ENCODE peak calls at places on chromosomes 6 and 20, in four cellular contexts. C, B, K and G are unnamed samples. For H3K4me1, the result is how much of the 10 kb centered on the place peaks cover.

GRCh38 chr20:62929051-62929538 is 2.8 kb upstream of the DIDO1 start:
- DNase-seq in C (peak), B (no peak), K (peak), G (peak)

GRCh38 chr20:42634096-42634495 is 555.6 kb downstream of the PTPRT start:
- DNase-seq in C (no peak), B (no peak), K (no peak), G (no peak)

GRCh38 chr6:106745824-106746610 is 116.6 kb downstream of the QRSL1 start:
- DNase-seq in C (no peak), B (no peak), K (no peak), G (no peak)

GRCh38 chr20:36573103-36573797 is at the start of gene TGIF2:
- DNase-seq in C (peak), B (peak), K (peak), G (peak)

GRCh38 chr6:15090145-15090579 is 155.7 kb upstream of the JARID2 start:
- DNase-seq in C (no peak), B (no peak), K (peak), G (no peak)

GRCh38 chr6:42453649-42454427 is 2.1 kb upstream of the TRERF1 start:
- DNase-seq in C (peak), B (no peak), K (no peak), G (no peak)

GRCh38 chr6:122621638-122622037 is 11.4 kb downstream of the PKIB start:
- DNase-seq in C (no peak), B (no peak), K (no peak), G (no peak)

GRCh38 chr6:109241199-109241598 is 141.1 kb downstream of the CD164 start:
- DNase-seq in C (no peak), B (no peak), K (no peak), G (no peak)

GRCh38 chr6:94859924-94860323 is 717.4 kb upstream of the MANEA start:
- DNase-seq in C (no peak), B (no peak), K (no peak), G (no peak)

GRCh38 chr6:170143401-170144150 is 147.3 kb downstream of the DLL1 start:
- DNase-seq in C (no peak), B (no peak), K (no peak), G (peak)

GRCh38 chr6:40936810-40937209 is 102.2 kb downstream of the UNC5CL start:
- DNase-seq in C (no peak), B (no peak), K (no peak), G (no peak)

GRCh38 chr6:37517411-37517812 is 17.7 kb upstream of the CCDC167 start:
- DNase-seq in C (no peak), B (peak), K (no peak), G (no peak)

GRCh38 chr20:62977613-62978558 is 25.4 kb downstream of the SLC17A9 start:
- DNase-seq in C (no peak), B (peak), K (no peak), G (no peak)

GRCh38 chr20:44714701-44715494 is at the start of gene CCN5:
- DNase-seq in C (peak), B (no peak), K (peak), G (peak)

GRCh38 chr20:5949943-5950270 is 426 bp downstream of the TRMT6 start:
- DNase-seq in C (no peak), B (no peak), K (no peak), G (no peak)

GRCh38 chr20:47973519-47974233 is 188.4 kb upstream of the SULF2 start:
- DNase-seq in C (peak), B (no peak), K (no peak), G (no peak)

GRCh38 chr20:47969426-47969825 is 184.1 kb upstream of the SULF2 start:
- DNase-seq in C (no peak), B (no peak), K (peak), G (no peak)

GRCh38 chr20:47970282-47970903 is 185.1 kb upstream of the SULF2 start:
- DNase-seq in C (no peak), B (no peak), K (no peak), G (no peak)

GRCh38 chr20:47972916-47973309 is 187.6 kb upstream of the SULF2 start:
- DNase-seq in C (no peak), B (no peak), K (no peak), G (no peak)

DNA sequence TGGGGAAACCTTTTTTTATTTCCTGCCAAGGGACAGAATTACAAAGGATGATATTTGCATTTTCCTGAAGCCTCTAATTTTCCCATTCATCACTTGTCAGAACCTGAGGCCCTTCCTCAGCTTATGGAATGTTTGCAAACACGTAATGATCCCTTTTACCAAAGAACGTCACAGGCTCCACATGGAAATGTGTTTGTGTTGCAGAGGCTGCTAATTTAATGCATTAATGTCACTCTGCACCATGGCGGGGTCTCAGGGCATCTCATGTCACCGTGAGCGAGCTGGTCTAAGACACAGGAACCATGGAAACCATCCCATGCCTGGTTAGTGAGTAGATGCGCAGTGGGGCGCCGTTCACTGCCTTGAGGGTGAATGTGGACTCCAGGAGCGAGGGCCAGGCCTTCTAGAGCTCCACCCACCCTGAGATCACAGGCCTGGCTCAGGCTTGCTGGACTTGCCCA is 186.1 kb upstream of the SULF2 start:
- DNase-seq in C (no peak), B (no peak), K (no peak), G (no peak)
- H3K4me1 ChIP-seq in C (under half), B (under half), K (under half), G (under half)

DNA sequence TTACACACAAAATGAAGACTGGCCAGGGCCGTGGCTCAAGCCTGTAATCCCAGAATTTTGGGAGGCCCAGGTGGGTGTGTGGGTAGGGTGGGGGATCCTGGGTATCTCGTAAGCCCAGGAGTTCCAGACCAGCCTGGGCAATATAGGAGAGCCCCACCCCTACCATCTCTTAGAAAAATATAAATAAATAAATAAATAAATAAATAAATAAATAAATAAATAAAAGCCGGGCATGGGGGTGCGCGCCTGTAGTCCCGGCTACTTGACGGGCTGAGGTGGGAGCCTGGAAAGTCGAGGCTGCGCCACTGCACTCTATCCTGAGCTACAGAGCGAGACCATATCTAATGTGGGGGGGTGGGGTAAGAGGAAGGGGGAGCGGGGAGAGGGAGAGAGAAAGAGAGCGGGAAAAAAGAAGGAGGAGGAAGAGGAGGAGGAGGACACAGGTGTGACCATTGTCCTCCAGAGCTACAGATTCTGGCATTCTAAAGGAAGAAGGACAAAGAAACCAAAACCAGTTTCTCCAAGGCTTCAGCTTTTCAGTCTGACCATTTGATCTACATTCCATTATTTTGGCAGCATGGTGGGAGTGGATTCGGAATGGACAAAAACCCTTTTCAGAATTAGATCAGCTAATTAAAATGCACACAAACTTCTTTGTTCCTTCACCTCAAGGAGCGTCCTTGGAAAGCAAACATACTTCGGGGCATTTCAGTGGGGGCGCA is 616 bp upstream of the C6orf141 start:
- DNase-seq in C (no peak), B (no peak), K (no peak), G (no peak)
- H3K4me3 ChIP-seq in C (peak), B (no peak), K (no peak), G (peak)

GRCh38 chr6:136787726-136788068 is 4.6 kb downstream of the MAP3K5 start:
- DNase-seq in C (no peak), B (no peak), K (no peak), G (no peak)
- H3K27ac ChIP-seq in C (peak), B (no peak), K (no peak), G (peak)

GRCh38 chr20:1944345-1945099 is 49.3 kb downstream of the SIRPA start:
- DNase-seq in C (no peak), B (no peak), K (no peak), G (no peak)
- H3K4me1 ChIP-seq in C (under half), B (under half), K (under half), G (half or more)

DNA sequence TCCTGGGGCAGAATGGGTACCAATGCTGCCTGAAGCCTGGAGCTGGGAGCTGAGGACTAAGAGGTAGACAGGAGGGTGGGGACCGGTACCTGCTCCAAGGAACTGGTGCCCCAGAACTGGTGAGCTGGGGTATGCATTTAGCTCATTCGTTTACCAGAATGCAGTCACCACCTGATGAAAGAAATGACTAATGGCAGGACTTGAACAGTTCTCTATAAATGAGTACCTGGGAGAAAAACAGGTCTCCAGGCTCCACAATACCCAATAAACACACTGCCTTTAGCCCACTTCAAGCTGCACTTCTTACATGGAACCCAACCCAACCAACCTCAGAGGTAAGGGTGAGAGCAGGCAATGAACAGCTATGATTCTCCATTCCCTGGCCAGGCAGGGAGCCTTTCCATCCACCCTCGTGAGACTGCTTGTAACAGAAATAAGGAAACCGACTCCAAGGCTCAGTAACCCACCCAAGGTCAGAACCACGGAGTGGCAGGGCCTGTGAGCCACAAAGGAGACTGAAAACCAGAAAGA is 15.4 kb downstream of the FKBP1A start:
- DNase-seq in C (no peak), B (no peak), K (no peak), G (no peak)
- H3K4me3 ChIP-seq in C (no peak), B (no peak), K (no peak), G (no peak)

GRCh38 chr6:116439572-116439971 is 21.6 kb upstream of the CALHM6 start:
- DNase-seq in C (no peak), B (no peak), K (no peak), G (no peak)

GRCh38 chr6:116436586-116436985 is 24.6 kb upstream of the CALHM6 start:
- DNase-seq in C (no peak), B (no peak), K (no peak), G (no peak)

GRCh38 chr6:116443105-116443504 is 18.1 kb upstream of the CALHM6 start:
- DNase-seq in C (no peak), B (no peak), K (no peak), G (no peak)

GRCh38 chr6:116434056-116434725 is 27.0 kb upstream of the CALHM6 start:
- DNase-seq in C (no peak), B (no peak), K (no peak), G (no peak)

DNA sequence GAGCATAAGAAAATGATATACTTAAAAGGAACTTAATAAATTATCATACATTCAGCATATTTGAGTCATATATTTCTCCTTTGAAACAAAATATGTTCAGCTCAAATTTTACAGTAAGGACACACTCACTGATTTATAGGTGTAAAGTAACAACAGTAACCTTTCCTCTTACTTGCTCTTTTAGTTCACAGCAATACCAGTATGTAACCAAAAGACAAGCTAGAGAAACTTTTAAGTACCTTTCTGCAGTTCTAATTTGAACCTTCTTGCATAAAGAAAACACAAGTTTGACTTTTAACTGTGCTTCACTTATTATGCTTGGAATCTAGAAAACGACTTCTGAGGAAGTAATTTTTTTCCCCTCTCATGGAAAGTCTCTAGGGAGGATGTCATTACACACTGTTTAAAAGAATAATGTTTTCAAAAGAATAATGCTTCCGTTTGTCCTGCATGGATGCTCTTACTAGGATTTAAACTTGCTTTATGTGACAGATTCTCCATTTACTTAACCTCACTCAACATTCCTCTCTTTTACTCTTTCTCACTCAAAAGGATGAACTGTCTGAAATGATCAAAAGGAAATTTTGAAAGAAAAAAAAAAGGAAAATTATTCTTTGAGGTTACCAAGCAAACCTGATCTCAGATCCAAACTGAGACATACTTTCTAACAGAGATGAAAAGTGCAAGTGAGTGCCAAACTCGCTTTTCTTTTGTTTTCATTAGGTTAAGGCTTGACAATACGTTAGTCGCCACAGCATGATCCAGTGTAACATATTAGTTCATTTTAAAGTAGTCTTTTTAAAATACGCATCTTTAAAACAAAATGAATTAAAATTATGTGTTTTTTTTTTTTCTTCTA is 22.4 kb upstream of the CALHM6 start:
- DNase-seq in C (no peak), B (no peak), K (no peak), G (no peak)
- H3K27ac ChIP-seq in C (no peak), B (no peak), K (no peak), G (no peak)